ENCODE peak calls at places on chromosomes 13 and 19, in nine cellular contexts. D is epithelial cell of esophagus, E is progenitor cell of endocrine pancreas, R is lower leg skin, I is fibroblast of mammary gland, N is AG09319, V is BJ, O is A549, B is IMR-90. M is an unnamed sample.

GRCh38 chr19:36916991-36917390 is 859 bp downstream of the ZNF568 start:
- DNase-seq in D (peak), E (no peak), R (no peak), I (peak), N (no peak), V (peak), O (peak), B (peak), M (peak)

GRCh38 chr19:33448159-33448516 is 73.5 kb downstream of the PEPD start:
- DNase-seq in D (no peak), E (no peak), R (no peak), I (no peak), N (no peak), V (no peak), O (no peak), B (no peak), M (no peak)

GRCh38 chr13:33057019-33057785 is 41.0 kb downstream of the KL start:
- DNase-seq in D (peak), E (no peak), R (peak), I (peak), N (no peak), V (no peak), O (peak), B (peak), M (peak)

GRCh38 chr19:16200776-16201391 is 3.2 kb downstream of the AP1M1 start:
- DNase-seq in D (no peak), E (no peak), R (no peak), I (no peak), N (no peak), V (no peak), O (no peak), B (no peak), M (no peak)

GRCh38 chr13:102461302-102461701 is 59.5 kb upstream of the FGF14 start:
- DNase-seq in D (peak), E (no peak), R (no peak), I (no peak), N (no peak), V (no peak), O (no peak), B (no peak), M (no peak)

GRCh38 chr19:11767633-11768133 is 883 bp downstream of the ZNF441 start:
- DNase-seq in D (peak), E (peak), R (peak), I (peak), N (no peak), V (no peak), O (no peak), B (peak), M (peak)

GRCh38 chr19:1526979-1527649 is 3.2 kb downstream of the PLK5 start:
- DNase-seq in D (peak), E (no peak), R (no peak), I (no peak), N (no peak), V (no peak), O (no peak), B (no peak), M (no peak)

GRCh38 chr19:47197141-47197540 is 33.9 kb downstream of the BBC3 start:
- DNase-seq in D (peak), E (no peak), R (no peak), I (no peak), N (no peak), V (no peak), O (no peak), B (no peak), M (no peak)

GRCh38 chr19:4684312-4685095 is 14.4 kb upstream of the MYDGF start:
- DNase-seq in D (no peak), E (no peak), R (no peak), I (no peak), N (no peak), V (no peak), O (no peak), B (no peak), M (no peak)

GRCh38 chr19:32901504-32902161 is 32.1 kb upstream of the SLC7A9 start:
- DNase-seq in D (peak), E (no peak), R (no peak), I (no peak), N (no peak), V (no peak), O (no peak), B (no peak), M (no peak)

GRCh38 chr19:47572635-47573034 is 313 bp downstream of the ZNF541 start:
- DNase-seq in D (no peak), E (no peak), R (no peak), I (no peak), N (no peak), V (no peak), O (no peak), B (no peak), M (no peak)

GRCh38 chr13:31096624-31097302 is 64.9 kb downstream of the HSPH1 start:
- DNase-seq in D (peak), E (no peak), R (no peak), I (no peak), N (no peak), V (no peak), O (no peak), B (no peak), M (no peak)

GRCh38 chr19:34208485-34208884 is 36.2 kb downstream of the LSM14A start:
- DNase-seq in D (no peak), E (no peak), R (no peak), I (no peak), N (no peak), V (no peak), O (no peak), B (no peak), M (no peak)

GRCh38 chr13:39209731-39210633 is 171.7 kb downstream of the NHLRC3 start:
- DNase-seq in D (peak), E (no peak), R (no peak), I (peak), N (no peak), V (no peak), O (no peak), B (peak), M (no peak)

GRCh38 chr13:73825143-73825542 is 309.1 kb downstream of the KLF12 start:
- DNase-seq in D (no peak), E (no peak), R (no peak), I (no peak), N (no peak), V (no peak), O (no peak), B (no peak), M (no peak)

GRCh38 chr13:97555034-97555433 is 121.1 kb downstream of the RAP2A start:
- DNase-seq in D (no peak), E (no peak), R (no peak), I (no peak), N (no peak), V (no peak), O (no peak), B (no peak), M (no peak)

GRCh38 chr13:97548138-97548537 is 114.2 kb downstream of the RAP2A start:
- DNase-seq in D (no peak), E (no peak), R (no peak), I (no peak), N (no peak), V (no peak), O (no peak), B (no peak), M (no peak)

GRCh38 chr13:97544041-97544765 is 110.2 kb downstream of the RAP2A start:
- DNase-seq in D (no peak), E (no peak), R (no peak), I (peak), N (no peak), V (no peak), O (no peak), B (peak), M (no peak)

GRCh38 chr13:97548736-97549135 is 114.8 kb downstream of the RAP2A start:
- DNase-seq in D (no peak), E (no peak), R (no peak), I (no peak), N (no peak), V (no peak), O (no peak), B (peak), M (no peak)

DNA sequence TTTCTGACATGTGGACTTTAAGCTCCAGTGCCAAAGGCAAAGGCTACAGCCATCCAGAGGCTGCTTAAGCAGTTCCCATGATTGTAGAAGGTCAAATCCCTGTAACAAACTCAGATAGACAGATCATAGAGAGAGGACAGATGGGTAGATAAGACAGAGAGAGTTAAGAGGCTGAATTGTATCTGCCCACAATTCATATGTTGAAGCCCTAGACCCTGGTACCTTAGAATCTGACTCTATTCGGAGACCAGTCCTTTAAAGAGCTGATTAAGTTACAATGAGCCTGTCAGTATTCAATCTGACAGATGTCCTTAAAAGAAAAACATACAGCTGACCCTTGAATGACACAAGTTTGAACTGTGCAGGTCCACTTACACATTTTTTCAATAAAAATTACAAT is 115.2 kb downstream of the RAP2A start:
- DNase-seq in D (no peak), E (no peak), R (no peak), I (no peak), N (no peak), V (no peak), O (no peak), B (no peak), M (no peak)
- TF ChIP-seq CTCF in D (no peak), E (no peak), R (no peak), I (no peak), N (no peak), V (no peak), O (no peak), B (no peak), M (no peak)

GRCh38 chr13:85261757-85262346 is 537.4 kb downstream of the SLITRK6 start:
- DNase-seq in D (peak), E (no peak), R (no peak), I (peak), N (no peak), V (no peak), O (no peak), B (peak), M (no peak)
- TF ChIP-seq CTCF in D (peak), E (peak), R (no peak), I (peak), N (peak), V (peak), O (peak), B (peak), M (peak)

DNA sequence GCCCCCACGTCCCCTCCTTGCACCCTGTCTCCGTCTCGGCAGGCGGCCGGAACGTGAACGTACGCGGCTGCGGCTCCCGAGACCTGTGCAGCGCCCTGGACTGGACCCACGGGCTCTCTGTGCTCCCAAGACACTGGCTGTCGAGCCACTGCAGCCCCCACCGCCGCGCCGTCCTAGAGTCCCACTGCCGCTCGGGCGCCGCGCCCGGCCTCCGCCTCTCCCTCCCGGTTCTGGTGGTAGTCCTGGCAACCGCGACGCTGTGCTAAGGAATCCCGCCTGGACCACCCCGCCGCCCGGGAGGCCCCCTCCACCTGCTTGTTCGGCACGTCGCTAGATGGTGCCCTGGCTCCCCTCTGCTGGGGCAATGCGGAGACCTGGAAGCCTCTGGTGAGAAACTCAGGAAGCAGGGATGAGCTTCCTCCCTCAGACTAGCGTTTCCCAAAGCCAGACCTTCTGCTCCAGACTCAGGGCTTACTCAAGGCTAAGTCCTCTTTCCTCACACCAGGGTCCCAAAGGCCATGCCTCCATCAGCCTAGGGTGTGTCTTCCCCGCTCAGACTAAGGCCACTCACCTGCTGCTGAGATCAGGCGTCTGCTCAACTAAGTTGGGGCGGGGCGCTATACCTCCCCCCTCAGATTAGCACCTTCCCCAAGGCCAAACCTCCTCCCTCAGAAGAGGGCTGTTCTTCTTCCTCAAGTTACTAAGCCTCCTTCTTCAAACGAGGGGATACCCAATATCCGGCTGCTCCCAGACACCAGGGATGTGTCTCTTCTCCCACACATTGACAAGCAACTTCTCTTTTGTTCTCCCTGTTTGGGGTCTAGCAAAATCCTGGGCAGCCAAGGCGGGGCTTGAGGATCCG is 16.1 kb upstream of the IRGC start:
- DNase-seq in D (no peak), E (peak), R (no peak), I (peak), N (no peak), V (no peak), O (no peak), B (peak), M (no peak)
- TF ChIP-seq CTCF in D (no peak), E (no peak), R (no peak), I (no peak), N (peak), V (peak), O (no peak), B (no peak), M (peak)

DNA sequence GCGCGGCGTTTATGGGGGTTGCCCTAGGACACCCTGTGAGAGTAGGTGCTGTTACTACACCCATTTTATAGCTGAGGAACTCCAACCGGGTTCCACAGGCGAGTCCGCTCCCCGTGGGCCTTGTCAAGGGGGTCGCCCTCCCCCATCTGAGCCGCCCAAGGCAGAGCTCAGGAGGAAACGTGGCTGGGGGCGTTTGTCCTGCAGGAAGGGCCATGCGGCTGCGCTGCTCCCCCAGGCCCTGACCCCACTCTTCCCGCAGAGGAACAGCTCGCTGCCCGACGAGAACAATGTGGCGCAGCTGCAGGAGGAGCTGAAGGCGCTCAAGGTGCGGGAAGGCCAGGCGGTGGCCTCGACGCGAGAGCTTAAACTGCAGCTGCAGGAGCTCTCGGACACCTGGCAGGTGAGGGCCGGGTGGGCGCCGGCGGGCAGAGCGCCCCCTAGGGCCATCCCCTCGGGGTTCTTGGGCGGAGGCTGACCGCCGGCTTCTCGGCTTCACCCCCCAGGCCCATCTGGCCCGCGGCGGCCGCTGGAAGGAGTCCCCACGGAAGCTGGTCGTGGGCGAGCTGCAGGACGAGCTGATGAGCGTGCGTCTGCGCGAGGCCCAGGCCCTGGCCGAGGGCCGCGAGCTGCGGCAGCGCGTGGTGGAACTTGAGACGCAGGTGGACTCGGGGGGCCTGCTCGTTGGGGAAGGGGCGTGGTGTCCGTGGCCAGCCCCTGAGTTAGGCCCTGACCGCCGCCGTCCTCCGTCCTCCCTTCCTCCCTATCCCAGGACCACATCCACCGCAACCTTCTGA is 12.4 kb downstream of the PRR36 start:
- DNase-seq in D (no peak), E (no peak), R (no peak), I (no peak), N (no peak), V (no peak), O (no peak), B (no peak), M (no peak)
- TF ChIP-seq CTCF in D (no peak), E (peak), R (no peak), I (no peak), N (no peak), V (no peak), O (peak), B (no peak), M (peak)

GRCh38 chr19:45863840-45864628 is at the start of gene FOXA3:
- DNase-seq in D (peak), E (peak), R (no peak), I (peak), N (no peak), V (no peak), O (peak), B (peak), M (no peak)
- TF ChIP-seq CTCF in D (peak), E (peak), R (no peak), I (no peak), N (peak), V (peak), O (peak), B (peak), M (peak)

GRCh38 chr13:112968910-112969691 is at the start of gene MCF2L:
- DNase-seq in D (peak), E (no peak), R (no peak), I (peak), N (peak), V (no peak), O (peak), B (peak), M (no peak)
- TF ChIP-seq CTCF in D (peak), E (peak), R (no peak), I (no peak), N (peak), V (peak), O (no peak), B (peak), M (no peak)

GRCh38 chr19:35870798-35871197 is 2.4 kb downstream of the APLP1 start:
- DNase-seq in D (no peak), E (no peak), R (no peak), I (no peak), N (no peak), V (no peak), O (no peak), B (no peak), M (no peak)
- TF ChIP-seq CTCF in D (no peak), E (no peak), R (no peak), I (no peak), N (no peak), V (no peak), O (no peak), B (no peak), M (peak)

GRCh38 chr13:59459972-59460371 is 703.8 kb downstream of the DIAPH3 start:
- DNase-seq in D (no peak), E (no peak), R (no peak), I (peak), N (no peak), V (no peak), O (no peak), B (peak), M (peak)
- TF ChIP-seq CTCF in D (no peak), E (no peak), R (no peak), I (no peak), N (no peak), V (no peak), O (no peak), B (no peak), M (peak)

GRCh38 chr13:97855570-97855970 is 97.9 kb upstream of the IPO5 start:
- DNase-seq in D (peak), E (peak), R (peak), I (peak), N (peak), V (peak), O (peak), B (peak), M (peak)

GRCh38 chr13:97856001-97856675 is 97.3 kb upstream of the IPO5 start:
- DNase-seq in D (no peak), E (no peak), R (no peak), I (peak), N (no peak), V (no peak), O (no peak), B (no peak), M (no peak)

GRCh38 chr13:97853550-97853949 is 99.9 kb upstream of the IPO5 start:
- DNase-seq in D (peak), E (no peak), R (no peak), I (peak), N (no peak), V (no peak), O (no peak), B (peak), M (peak)

GRCh38 chr13:97852181-97852874 is 101.1 kb upstream of the IPO5 start:
- DNase-seq in D (no peak), E (no peak), R (no peak), I (no peak), N (no peak), V (no peak), O (no peak), B (no peak), M (no peak)

DNA sequence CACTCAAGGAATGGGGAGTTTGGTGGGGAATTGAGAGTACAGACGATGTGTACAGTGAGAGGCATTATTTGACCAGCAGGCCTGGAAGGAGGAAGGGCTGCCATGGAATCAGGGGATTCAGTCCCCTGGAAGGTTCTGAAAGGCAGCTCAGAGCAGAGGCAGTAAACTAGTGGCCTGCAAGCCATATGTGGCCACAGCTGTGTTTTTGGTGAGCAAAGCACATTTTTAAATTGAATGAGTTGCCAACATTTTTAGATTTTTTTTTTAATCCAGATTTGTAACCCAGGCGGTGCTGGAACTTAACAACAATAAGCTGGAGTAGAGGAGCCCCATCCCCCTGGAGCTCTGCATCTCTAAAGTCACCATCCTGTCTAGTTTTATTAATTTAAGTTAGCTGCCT is 95.3 kb upstream of the IPO5 start:
- DNase-seq in D (no peak), E (no peak), R (no peak), I (no peak), N (no peak), V (no peak), O (no peak), B (no peak), M (no peak)
- TF ChIP-seq CTCF in D (no peak), E (no peak), R (no peak), I (no peak), N (no peak), V (no peak), O (no peak), B (no peak), M (no peak)